ENCODE peak calls at places on chromosomes 1 and 21, in four cellular contexts. C, A, K and I are unnamed samples.

GRCh38 chr1:183023146-183023600 is at the start of gene LAMC1:
- DNase-seq in K (peak), C (peak), A (peak), I (peak)

GRCh38 chr1:78143152-78143551 is 97.4 kb downstream of the GIPC2 start:
- DNase-seq in A (no peak), K (no peak), C (no peak), I (no peak)

GRCh38 chr21:32364801-32365200 is 28.0 kb downstream of the URB1 start:
- DNase-seq in K (no peak), C (no peak), A (no peak), I (no peak)

GRCh38 chr1:221961532-221962292 is 219.8 kb upstream of the DUSP10 start:
- DNase-seq in C (no peak), K (no peak), A (peak), I (no peak)

GRCh38 chr1:1559066-1559465 is 15.6 kb downstream of the SSU72 start:
- DNase-seq in C (no peak), A (no peak), K (no peak), I (no peak)

GRCh38 chr1:161038523-161039153 is at the start of gene TSTD1:
- DNase-seq in A (no peak), K (peak), C (peak), I (peak)

GRCh38 chr1:51636765-51637522 is 20.1 kb downstream of the OSBPL9 start:
- DNase-seq in A (peak), C (no peak), K (peak), I (no peak)

GRCh38 chr1:109904105-109904817 is 6.4 kb upstream of the CSF1 start:
- DNase-seq in K (no peak), C (no peak), A (peak), I (no peak)

GRCh38 chr1:218711021-218711420 is 365.9 kb downstream of the TGFB2 start:
- DNase-seq in C (no peak), A (peak), K (no peak), I (no peak)

GRCh38 chr1:93042134-93042821 is 36.8 kb upstream of the MTF2 start:
- DNase-seq in A (no peak), K (no peak), C (no peak), I (no peak)

GRCh38 chr1:206447079-206447780 is 23.0 kb upstream of the IKBKE start:
- DNase-seq in K (no peak), C (peak), A (no peak), I (no peak)

GRCh38 chr1:85940621-85941306 is 215.8 kb downstream of the COL24A1 start:
- DNase-seq in A (peak), C (no peak), K (no peak), I (no peak)

GRCh38 chr1:205373022-205373421 is 16.3 kb upstream of the KLHDC8A start:
- DNase-seq in K (no peak), A (peak), C (no peak), I (no peak)
- H3K27ac ChIP-seq in K (peak), A (no peak), C (no peak), I (no peak)

DNA sequence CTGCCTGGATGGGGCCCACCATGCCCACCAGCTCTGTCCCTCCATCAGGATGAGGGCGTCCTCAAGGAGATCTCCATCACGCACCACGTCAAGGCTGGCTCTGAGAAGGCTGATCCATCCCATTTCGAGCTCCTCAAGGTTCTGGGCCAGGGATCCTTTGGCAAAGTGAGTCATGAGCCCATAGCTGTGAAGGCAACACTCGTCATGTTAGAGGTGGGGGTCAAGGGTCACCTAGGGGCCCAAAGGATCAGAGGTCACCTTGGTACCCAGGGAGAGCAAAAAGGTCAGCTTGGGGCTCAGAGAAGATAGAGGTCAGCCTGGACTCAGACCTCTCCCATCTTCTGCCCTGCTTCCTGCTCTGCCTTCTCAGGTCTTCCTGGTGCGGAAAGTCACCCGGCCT is 17.3 kb downstream of the RPS6KA1 start:
- DNase-seq in K (no peak), A (no peak), C (no peak), I (no peak)
- H3K27ac ChIP-seq in K (no peak), A (no peak), C (no peak), I (peak)

DNA sequence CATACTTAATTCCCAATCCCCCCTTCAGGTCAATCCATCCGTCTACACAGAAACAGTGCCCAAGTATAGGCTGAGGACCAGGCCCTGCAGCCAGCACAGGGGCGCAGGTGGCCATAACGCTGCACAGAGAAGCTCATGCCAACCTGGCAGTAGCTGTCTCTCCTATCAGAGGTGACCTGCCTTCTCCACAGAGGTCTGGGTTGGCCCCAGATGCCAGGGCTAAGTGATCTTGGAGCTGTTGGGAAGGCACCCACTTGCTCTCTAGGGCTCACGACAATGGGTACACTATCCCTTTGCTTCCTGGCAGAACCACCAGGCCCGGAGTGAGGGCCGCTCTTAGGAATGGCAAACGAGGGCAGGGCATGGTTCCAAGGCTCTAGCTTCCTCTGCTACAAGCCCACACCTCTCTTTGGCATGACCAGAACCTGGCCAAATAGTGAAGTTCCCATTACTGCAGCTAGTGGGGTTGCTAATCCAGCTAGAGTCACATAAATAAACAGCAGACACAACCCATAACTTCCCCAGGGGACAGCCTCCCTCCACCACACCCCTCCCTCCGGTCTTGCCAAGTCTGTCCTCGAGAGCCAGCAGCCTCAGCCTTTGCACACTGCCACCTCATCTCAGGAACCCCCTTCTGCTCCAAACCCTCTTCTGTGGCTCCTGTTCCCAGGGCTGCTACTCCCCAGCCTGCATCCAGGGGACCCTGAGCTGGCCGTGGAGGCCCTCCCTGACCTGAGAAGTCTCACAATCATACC is 113.0 kb downstream of the GLIS1 start:
- DNase-seq in K (peak), C (no peak), A (no peak), I (peak)
- H3K27ac ChIP-seq in K (no peak), C (no peak), A (no peak), I (no peak)

GRCh38 chr1:24118410-24119242 is 6.7 kb upstream of the MYOM3 start:
- DNase-seq in C (no peak), K (peak), A (no peak), I (peak)
- H3K27ac ChIP-seq in C (no peak), K (no peak), A (no peak), I (no peak)

DNA sequence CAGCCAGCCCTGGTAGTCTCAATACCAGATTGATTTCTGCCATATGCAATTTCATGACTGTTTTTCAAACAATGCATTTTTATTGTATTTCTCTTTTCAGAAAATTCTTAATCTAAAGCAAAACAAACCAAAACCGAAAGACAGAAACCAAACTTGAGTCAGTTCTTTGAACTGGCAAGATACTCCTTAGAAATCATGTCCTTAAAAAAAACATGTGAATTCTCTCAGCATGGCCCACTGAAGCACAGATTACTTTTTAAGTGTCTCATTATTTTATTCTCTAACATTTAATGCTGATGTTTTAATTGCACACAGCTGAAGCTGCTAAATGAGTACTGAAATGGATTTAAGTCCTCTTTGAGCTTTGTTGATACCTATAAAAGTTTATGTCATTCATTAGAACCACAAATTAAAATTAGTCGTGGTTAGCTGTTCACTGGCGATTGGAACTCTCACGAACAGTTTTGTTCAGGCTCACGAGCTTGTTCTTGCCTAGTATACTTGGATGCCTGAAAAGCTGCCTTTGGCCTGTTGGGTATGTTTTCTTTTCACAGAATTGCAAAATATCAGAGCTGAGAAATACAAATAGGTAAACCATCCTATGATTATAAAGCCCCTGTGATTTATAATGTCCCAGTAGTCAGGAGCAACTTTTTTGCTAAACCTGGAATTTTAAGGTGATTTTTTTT is 87.5 kb downstream of the CAMTA1 start:
- DNase-seq in A (peak), K (no peak), C (no peak), I (no peak)
- H3K27ac ChIP-seq in A (no peak), K (no peak), C (no peak), I (no peak)